ENCODE peak calls at places on chromosomes 6 and 20, in four cellular contexts. One of them, this sample, is unnamed.

GRCh38 chr20:23143986-23144695 is 58.0 kb upstream of the CD93 start:
- DNase-seq in K562: no peak
- DNase-seq in HL-60: no peak
- DNase-seq in GM12878: no peak
- DNase-seq in this sample: no peak

GRCh38 chr20:13744403-13744802 is 40.3 kb downstream of the ESF1 start:
- DNase-seq in K562: no peak
- DNase-seq in HL-60: no peak
- DNase-seq in GM12878: no peak
- DNase-seq in this sample: no peak

GRCh38 chr20:34022154-34022842 is 28.6 kb downstream of the RALY start:
- DNase-seq in K562: peak; percentile 60
- DNase-seq in HL-60: no peak
- DNase-seq in GM12878: peak; percentile 63
- DNase-seq in this sample: no peak

GRCh38 chr6:2507638-2508037 is 243.1 kb downstream of the MYLK4 start:
- DNase-seq in K562: no peak
- DNase-seq in HL-60: no peak
- DNase-seq in GM12878: no peak
- DNase-seq in this sample: no peak

GRCh38 chr6:136669299-136669699 is 119.1 kb upstream of the MAP7 start:
- DNase-seq in K562: peak; percentile 59
- DNase-seq in HL-60: no peak
- DNase-seq in GM12878: no peak
- DNase-seq in this sample: no peak

GRCh38 chr6:131914234-131914633 is 36.9 kb downstream of the CCN2 start:
- DNase-seq in K562: no peak
- DNase-seq in HL-60: no peak
- DNase-seq in GM12878: no peak
- DNase-seq in this sample: no peak

GRCh38 chr20:44736170-44737021 is 9.3 kb upstream of the KCNK15 start:
- DNase-seq in K562: peak; percentile 74
- DNase-seq in HL-60: peak; percentile 92
- DNase-seq in GM12878: no peak
- DNase-seq in this sample: no peak

GRCh38 chr20:17504326-17504897 is 26.8 kb downstream of the BFSP1 start:
- DNase-seq in K562: no peak
- DNase-seq in HL-60: no peak
- DNase-seq in GM12878: no peak
- DNase-seq in this sample: no peak

GRCh38 chr6:52416629-52417151 is 3.5 kb upstream of the EFHC1 start:
- DNase-seq in K562: peak; percentile 62
- DNase-seq in HL-60: no peak
- DNase-seq in GM12878: peak; percentile 61
- DNase-seq in this sample: no peak

GRCh38 chr20:24773751-24774201 is 175.3 kb upstream of the CST7 start:
- DNase-seq in K562: no peak
- DNase-seq in HL-60: no peak
- DNase-seq in GM12878: peak; percentile 15
- DNase-seq in this sample: no peak

GRCh38 chr6:164246082-164246481 is 831.6 kb downstream of the QKI start:
- DNase-seq in K562: no peak
- DNase-seq in HL-60: no peak
- DNase-seq in GM12878: no peak
- DNase-seq in this sample: no peak

GRCh38 chr20:53413188-53413631 is 180.4 kb downstream of the ZNF217 start:
- DNase-seq in K562: peak; percentile 67
- DNase-seq in HL-60: no peak
- DNase-seq in GM12878: peak; percentile 52
- DNase-seq in this sample: peak; percentile 69

GRCh38 chr20:44714701-44715494 is at the start of gene CCN5:
- DNase-seq in K562: peak; percentile 48
- DNase-seq in HL-60: no peak
- DNase-seq in GM12878: no peak
- DNase-seq in this sample: no peak

GRCh38 chr20:60270341-60270740 is 312.1 kb downstream of the CDH26 start:
- DNase-seq in K562: no peak
- DNase-seq in HL-60: no peak
- DNase-seq in GM12878: no peak
- DNase-seq in this sample: no peak

GRCh38 chr20:19817017-19817416 is 59.0 kb downstream of the RIN2 start:
- DNase-seq in K562: no peak
- DNase-seq in HL-60: no peak
- DNase-seq in GM12878: no peak
- DNase-seq in this sample: no peak

GRCh38 chr20:62202083-62202395 is 18.0 kb downstream of the HRH3 start:
- DNase-seq in K562: no peak
- DNase-seq in HL-60: no peak
- DNase-seq in GM12878: no peak
- DNase-seq in this sample: no peak

GRCh38 chr6:5150676-5151075 is 65.5 kb downstream of the PPP1R3G start:
- DNase-seq in K562: no peak
- DNase-seq in HL-60: no peak
- DNase-seq in GM12878: no peak
- DNase-seq in this sample: no peak

DNA sequence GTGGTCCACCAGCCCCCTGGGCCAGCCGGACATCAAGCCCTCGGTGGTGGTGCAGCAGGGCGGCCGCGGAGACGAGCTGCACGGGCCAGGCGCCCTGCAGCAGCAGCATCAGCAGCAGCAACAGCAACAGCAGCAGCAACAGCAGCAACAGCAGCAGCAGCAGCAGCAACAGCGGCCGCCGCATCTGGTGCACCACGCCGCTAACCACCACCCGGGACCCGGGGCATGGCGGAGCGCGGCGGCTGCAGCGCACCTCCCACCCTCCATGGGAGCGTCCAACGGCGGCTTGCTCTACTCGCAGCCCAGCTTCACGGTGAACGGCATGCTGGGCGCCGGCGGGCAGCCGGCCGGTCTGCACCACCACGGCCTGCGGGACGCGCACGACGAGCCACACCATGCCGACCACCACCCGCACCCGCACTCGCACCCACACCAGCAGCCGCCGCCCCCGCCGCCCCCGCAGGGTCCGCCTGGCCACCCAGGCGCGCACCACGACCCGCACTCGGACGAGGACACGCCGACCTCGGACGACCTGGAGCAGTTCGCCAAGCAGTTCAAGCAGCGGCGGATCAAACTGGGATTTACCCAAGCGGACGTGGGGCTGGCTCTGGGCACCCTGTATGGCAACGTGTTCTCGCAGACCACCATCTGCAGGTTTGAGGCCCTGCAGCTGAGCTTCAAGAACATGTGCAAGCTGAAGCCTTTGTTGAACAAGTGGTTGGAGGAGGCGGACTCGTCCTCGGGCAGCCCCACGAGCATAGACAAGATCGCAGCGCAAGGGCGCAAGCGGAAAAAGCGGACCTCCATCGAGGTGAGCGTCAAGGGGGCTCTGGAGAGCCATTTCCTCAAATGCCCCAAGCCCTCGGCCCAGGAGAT is 1.0 kb downstream of the POU3F2 start:
- DNase-seq in K562: no peak
- DNase-seq in HL-60: no peak
- DNase-seq in GM12878: no peak
- DNase-seq in this sample: no peak
- TF ChIP-seq SPI1 in K562: peak; percentile 27
- TF ChIP-seq SPI1 in HL-60: no peak
- TF ChIP-seq SPI1 in GM12878: no peak
- TF ChIP-seq SPI1 in this sample: no peak

GRCh38 chr6:132919476-132919875 is 105.1 kb downstream of the RPS12 start:
- DNase-seq in K562: no peak
- DNase-seq in HL-60: no peak
- DNase-seq in GM12878: no peak
- DNase-seq in this sample: no peak

DNA sequence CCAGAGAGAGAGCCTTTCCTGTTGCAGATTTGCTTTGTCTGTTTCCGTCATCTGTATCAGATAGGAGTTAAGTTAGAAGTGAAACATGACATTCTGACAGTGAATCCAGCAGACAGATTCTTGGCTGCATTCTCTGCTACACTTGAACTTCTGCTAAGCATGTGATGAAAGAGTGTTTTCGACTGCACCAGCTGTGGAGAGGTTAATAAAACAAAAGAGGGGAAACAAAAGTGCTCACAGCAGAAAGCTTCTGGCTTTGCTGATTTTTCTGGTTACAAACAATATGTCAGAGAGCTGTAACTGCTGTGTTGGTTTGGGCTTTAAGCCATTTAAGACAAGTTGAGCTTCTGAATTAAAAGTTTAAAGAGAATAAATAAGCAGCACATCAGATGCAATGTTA is 104.7 kb downstream of the RPS12 start:
- DNase-seq in K562: no peak
- DNase-seq in HL-60: no peak
- DNase-seq in GM12878: no peak
- DNase-seq in this sample: no peak
- TF ChIP-seq SPI1 in K562: no peak
- TF ChIP-seq SPI1 in HL-60: no peak
- TF ChIP-seq SPI1 in GM12878: no peak
- TF ChIP-seq SPI1 in this sample: no peak

DNA sequence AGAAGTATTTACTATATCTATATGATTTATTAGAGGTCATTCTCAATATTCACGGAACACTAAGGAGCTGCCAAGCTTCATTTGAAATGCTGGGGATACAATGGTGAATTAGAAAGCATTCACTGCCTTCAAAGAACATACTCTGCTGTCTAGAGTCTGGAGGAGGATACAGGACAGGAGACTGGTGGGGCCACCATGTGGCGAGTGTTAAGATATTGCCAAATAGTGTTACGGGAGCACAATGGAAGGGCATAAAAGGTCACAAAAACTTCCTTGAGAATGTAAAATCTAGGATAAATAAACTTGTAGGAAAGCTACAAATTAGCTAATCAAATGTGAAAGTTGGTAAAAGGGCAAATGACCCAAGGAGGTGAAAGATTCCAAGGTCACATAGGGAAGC is 271.7 kb downstream of the RFPL4B start:
- DNase-seq in K562: no peak
- DNase-seq in HL-60: no peak
- DNase-seq in GM12878: no peak
- DNase-seq in this sample: no peak
- TF ChIP-seq SPI1 in K562: no peak
- TF ChIP-seq SPI1 in HL-60: no peak
- TF ChIP-seq SPI1 in GM12878: no peak
- TF ChIP-seq SPI1 in this sample: no peak

GRCh38 chr6:156865019-156865629 is 87.9 kb downstream of the ARID1B start:
- DNase-seq in K562: no peak
- DNase-seq in HL-60: no peak
- DNase-seq in GM12878: no peak
- DNase-seq in this sample: no peak
- TF ChIP-seq SPI1 in K562: no peak
- TF ChIP-seq SPI1 in HL-60: no peak
- TF ChIP-seq SPI1 in GM12878: no peak
- TF ChIP-seq SPI1 in this sample: no peak

This sample was measured in GM12891.